ENCODE peak calls at places on chromosomes 3 and 15, in eight cellular contexts. One of them, this sample, is unnamed.

GRCh38 chr3:169467703-169468102 is 195.8 kb downstream of the MECOM start:
- DNase-seq in HCT116: no peak
- DNase-seq in hepatocyte: no peak
- DNase-seq in right lobe of liver: no peak
- DNase-seq in tibial nerve: no peak
- DNase-seq in kidney: no peak
- DNase-seq in sigmoid colon: no peak
- DNase-seq in stomach: no peak
- DNase-seq in this sample: no peak

GRCh38 chr3:100448079-100448478 is 44.3 kb upstream of the TMEM45A start:
- DNase-seq in stomach: no peak
- DNase-seq in tibial nerve: no peak
- DNase-seq in right lobe of liver: no peak
- DNase-seq in hepatocyte: no peak
- DNase-seq in sigmoid colon: no peak
- DNase-seq in HCT116: no peak
- DNase-seq in kidney: no peak
- DNase-seq in this sample: no peak

GRCh38 chr3:125671461-125672243 is 76.4 kb upstream of the OSBPL11 start:
- DNase-seq in hepatocyte: no peak
- DNase-seq in right lobe of liver: no peak
- DNase-seq in kidney: no peak
- DNase-seq in stomach: no peak
- DNase-seq in HCT116: no peak
- DNase-seq in sigmoid colon: no peak
- DNase-seq in tibial nerve: no peak
- DNase-seq in this sample: no peak

GRCh38 chr3:58432905-58433304 is 727 bp downstream of the PDHB start:
- DNase-seq in right lobe of liver: no peak
- DNase-seq in stomach: no peak
- DNase-seq in hepatocyte: no peak
- DNase-seq in sigmoid colon: no peak
- DNase-seq in tibial nerve: no peak
- DNase-seq in kidney: no peak
- DNase-seq in HCT116: no peak
- DNase-seq in this sample: no peak

GRCh38 chr15:69954726-69955125 is 143.0 kb downstream of the TLE3 start:
- DNase-seq in kidney: no peak
- DNase-seq in sigmoid colon: no peak
- DNase-seq in hepatocyte: no peak
- DNase-seq in stomach: no peak
- DNase-seq in right lobe of liver: no peak
- DNase-seq in HCT116: no peak
- DNase-seq in tibial nerve: no peak
- DNase-seq in this sample: no peak

GRCh38 chr3:52277071-52277964 is 1.1 kb downstream of the WDR82 start:
- DNase-seq in stomach: peak; percentile 77
- DNase-seq in hepatocyte: peak; percentile 85
- DNase-seq in HCT116: no peak
- DNase-seq in kidney: peak; percentile 95
- DNase-seq in sigmoid colon: peak; percentile 90
- DNase-seq in tibial nerve: peak; percentile 39
- DNase-seq in right lobe of liver: peak; percentile 88
- DNase-seq in this sample: no peak

GRCh38 chr15:58224068-58224467 is 85.9 kb downstream of the AQP9 start:
- DNase-seq in sigmoid colon: no peak
- DNase-seq in HCT116: no peak
- DNase-seq in hepatocyte: no peak
- DNase-seq in stomach: no peak
- DNase-seq in kidney: no peak
- DNase-seq in right lobe of liver: no peak
- DNase-seq in tibial nerve: no peak
- DNase-seq in this sample: no peak

GRCh38 chr3:30606301-30607031 is at the start of gene TGFBR2:
- DNase-seq in right lobe of liver: peak; percentile 96
- DNase-seq in hepatocyte: peak; percentile 95
- DNase-seq in stomach: peak; percentile 95
- DNase-seq in kidney: peak; percentile 98
- DNase-seq in sigmoid colon: peak; percentile 99
- DNase-seq in HCT116: peak; percentile 95
- DNase-seq in tibial nerve: peak; percentile 91
- DNase-seq in this sample: peak; percentile 89

GRCh38 chr3:48709051-48709461 is 8.0 kb downstream of the IP6K2 start:
- DNase-seq in right lobe of liver: no peak
- DNase-seq in stomach: no peak
- DNase-seq in kidney: no peak
- DNase-seq in hepatocyte: no peak
- DNase-seq in tibial nerve: no peak
- DNase-seq in sigmoid colon: no peak
- DNase-seq in HCT116: no peak
- DNase-seq in this sample: no peak

GRCh38 chr3:86991840-86992430 is 986 bp upstream of the VGLL3 start:
- DNase-seq in sigmoid colon: no peak
- DNase-seq in HCT116: no peak
- DNase-seq in stomach: no peak
- DNase-seq in right lobe of liver: no peak
- DNase-seq in kidney: no peak
- DNase-seq in tibial nerve: no peak
- DNase-seq in hepatocyte: no peak
- DNase-seq in this sample: no peak

GRCh38 chr15:68775671-68776476 is 44.8 kb downstream of the ANP32A start:
- DNase-seq in HCT116: no peak
- DNase-seq in tibial nerve: peak; percentile 66
- DNase-seq in right lobe of liver: peak; percentile 34
- DNase-seq in kidney: peak; percentile 93
- DNase-seq in sigmoid colon: peak; percentile 95
- DNase-seq in hepatocyte: no peak
- DNase-seq in stomach: peak; percentile 37
- DNase-seq in this sample: peak; percentile 60

GRCh38 chr3:197297020-197297419 is 1.4 kb downstream of the DLG1 start:
- DNase-seq in HCT116: no peak
- DNase-seq in sigmoid colon: no peak
- DNase-seq in right lobe of liver: no peak
- DNase-seq in stomach: no peak
- DNase-seq in kidney: no peak
- DNase-seq in tibial nerve: no peak
- DNase-seq in hepatocyte: no peak
- DNase-seq in this sample: no peak

GRCh38 chr15:95669146-95669922 is 661.2 kb upstream of the NR2F2 start:
- DNase-seq in hepatocyte: no peak
- DNase-seq in right lobe of liver: peak; percentile 25
- DNase-seq in tibial nerve: no peak
- DNase-seq in sigmoid colon: no peak
- DNase-seq in stomach: no peak
- DNase-seq in kidney: no peak
- DNase-seq in HCT116: no peak
- DNase-seq in this sample: no peak

GRCh38 chr3:150391200-150391599 is 16.9 kb upstream of the TSC22D2 start:
- DNase-seq in right lobe of liver: no peak
- DNase-seq in sigmoid colon: no peak
- DNase-seq in stomach: no peak
- DNase-seq in HCT116: no peak
- DNase-seq in hepatocyte: no peak
- DNase-seq in tibial nerve: no peak
- DNase-seq in kidney: no peak
- DNase-seq in this sample: no peak

GRCh38 chr3:99286266-99286845 is 352.0 kb upstream of the COL8A1 start:
- DNase-seq in sigmoid colon: no peak
- DNase-seq in HCT116: peak; percentile 6
- DNase-seq in hepatocyte: no peak
- DNase-seq in right lobe of liver: no peak
- DNase-seq in tibial nerve: no peak
- DNase-seq in stomach: no peak
- DNase-seq in kidney: no peak
- DNase-seq in this sample: no peak

GRCh38 chr3:152428577-152428976 is 159.8 kb downstream of the MBNL1 start:
- DNase-seq in HCT116: no peak
- DNase-seq in stomach: no peak
- DNase-seq in kidney: no peak
- DNase-seq in sigmoid colon: no peak
- DNase-seq in hepatocyte: no peak
- DNase-seq in tibial nerve: no peak
- DNase-seq in right lobe of liver: no peak
- DNase-seq in this sample: no peak

GRCh38 chr3:28388978-28389377 is 40.4 kb upstream of the AZI2 start:
- DNase-seq in stomach: no peak
- DNase-seq in tibial nerve: no peak
- DNase-seq in kidney: no peak
- DNase-seq in right lobe of liver: no peak
- DNase-seq in hepatocyte: no peak
- DNase-seq in sigmoid colon: no peak
- DNase-seq in HCT116: no peak
- DNase-seq in this sample: no peak

GRCh38 chr15:76935620-76936019 is 4.1 kb downstream of the RCN2 start:
- DNase-seq in right lobe of liver: no peak
- DNase-seq in stomach: no peak
- DNase-seq in tibial nerve: no peak
- DNase-seq in hepatocyte: no peak
- DNase-seq in sigmoid colon: no peak
- DNase-seq in kidney: no peak
- DNase-seq in HCT116: no peak
- DNase-seq in this sample: no peak

GRCh38 chr3:4476507-4476906 is 9.4 kb upstream of the SUMF1 start:
- DNase-seq in kidney: no peak
- DNase-seq in HCT116: no peak
- DNase-seq in tibial nerve: no peak
- DNase-seq in right lobe of liver: no peak
- DNase-seq in hepatocyte: no peak
- DNase-seq in stomach: no peak
- DNase-seq in sigmoid colon: no peak
- DNase-seq in this sample: no peak

GRCh38 chr15:87498545-87498944 is 758.0 kb downstream of the NTRK3 start:
- DNase-seq in HCT116: no peak
- DNase-seq in hepatocyte: peak; percentile 6
- DNase-seq in sigmoid colon: no peak
- DNase-seq in tibial nerve: no peak
- DNase-seq in kidney: no peak
- DNase-seq in stomach: no peak
- DNase-seq in right lobe of liver: no peak
- DNase-seq in this sample: no peak

GRCh38 chr15:87496109-87496508 is 760.4 kb downstream of the NTRK3 start:
- DNase-seq in HCT116: no peak
- DNase-seq in tibial nerve: no peak
- DNase-seq in kidney: no peak
- DNase-seq in sigmoid colon: no peak
- DNase-seq in right lobe of liver: no peak
- DNase-seq in stomach: no peak
- DNase-seq in hepatocyte: no peak
- DNase-seq in this sample: no peak

GRCh38 chr15:87496795-87497194 is 759.7 kb downstream of the NTRK3 start:
- DNase-seq in stomach: no peak
- DNase-seq in hepatocyte: no peak
- DNase-seq in tibial nerve: no peak
- DNase-seq in right lobe of liver: no peak
- DNase-seq in sigmoid colon: no peak
- DNase-seq in HCT116: no peak
- DNase-seq in kidney: no peak
- DNase-seq in this sample: no peak

GRCh38 chr15:87502173-87502572 is 754.4 kb downstream of the NTRK3 start:
- DNase-seq in sigmoid colon: no peak
- DNase-seq in tibial nerve: no peak
- DNase-seq in kidney: no peak
- DNase-seq in HCT116: no peak
- DNase-seq in stomach: no peak
- DNase-seq in right lobe of liver: no peak
- DNase-seq in hepatocyte: no peak
- DNase-seq in this sample: no peak

GRCh38 chr15:87500240-87500639 is 756.3 kb downstream of the NTRK3 start:
- DNase-seq in tibial nerve: no peak
- DNase-seq in kidney: peak; percentile 44
- DNase-seq in right lobe of liver: no peak
- DNase-seq in HCT116: no peak
- DNase-seq in stomach: no peak
- DNase-seq in sigmoid colon: no peak
- DNase-seq in hepatocyte: no peak
- DNase-seq in this sample: no peak
- H3K9me3 ChIP-seq in tibial nerve: no peaks in the 10 kb centered on the region
- H3K9me3 ChIP-seq in kidney: no peaks in the 10 kb centered on the region
- H3K9me3 ChIP-seq in right lobe of liver: no peaks in the 10 kb centered on the region
- H3K9me3 ChIP-seq in HCT116: peaks cover 23% of the 10 kb centered on the region
- H3K9me3 ChIP-seq in stomach: no peaks in the 10 kb centered on the region
- H3K9me3 ChIP-seq in sigmoid colon: no peaks in the 10 kb centered on the region
- H3K9me3 ChIP-seq in hepatocyte: no peaks in the 10 kb centered on the region
- H3K9me3 ChIP-seq in this sample: no peaks in the 10 kb centered on the region

GRCh38 chr15:25860885-25861866 is 2.0 kb downstream of the ATP10A start:
- DNase-seq in kidney: no peak
- DNase-seq in hepatocyte: no peak
- DNase-seq in right lobe of liver: no peak
- DNase-seq in tibial nerve: no peak
- DNase-seq in HCT116: no peak
- DNase-seq in stomach: no peak
- DNase-seq in sigmoid colon: no peak
- DNase-seq in this sample: no peak
- H3K4me3 ChIP-seq in kidney: peak overlapping the region; percentile 54
- H3K4me3 ChIP-seq in hepatocyte: no peak overlapping the region
- H3K4me3 ChIP-seq in right lobe of liver: no peak overlapping the region
- H3K4me3 ChIP-seq in tibial nerve: peak overlapping the region; percentile 70
- H3K4me3 ChIP-seq in HCT116: no peak overlapping the region
- H3K4me3 ChIP-seq in stomach: peak overlapping the region; percentile 63
- H3K4me3 ChIP-seq in sigmoid colon: peak overlapping the region; percentile 68
- H3K4me3 ChIP-seq in this sample: peak overlapping the region; percentile 92

GRCh38 chr15:78302579-78302978 is 3.2 kb upstream of the SKIC8 start:
- DNase-seq in hepatocyte: no peak
- DNase-seq in HCT116: no peak
- DNase-seq in sigmoid colon: no peak
- DNase-seq in tibial nerve: no peak
- DNase-seq in right lobe of liver: no peak
- DNase-seq in stomach: no peak
- DNase-seq in kidney: no peak
- DNase-seq in this sample: no peak

GRCh38 chr15:78306176-78306774 is 6.9 kb upstream of the SKIC8 start:
- DNase-seq in right lobe of liver: no peak
- DNase-seq in kidney: no peak
- DNase-seq in hepatocyte: peak; percentile 52
- DNase-seq in tibial nerve: no peak
- DNase-seq in stomach: no peak
- DNase-seq in HCT116: no peak
- DNase-seq in sigmoid colon: no peak
- DNase-seq in this sample: no peak

GRCh38 chr15:78301813-78302212 is 2.4 kb upstream of the SKIC8 start:
- DNase-seq in right lobe of liver: no peak
- DNase-seq in hepatocyte: no peak
- DNase-seq in sigmoid colon: no peak
- DNase-seq in HCT116: no peak
- DNase-seq in stomach: no peak
- DNase-seq in tibial nerve: no peak
- DNase-seq in kidney: no peak
- DNase-seq in this sample: no peak

GRCh38 chr15:78304487-78305413 is 5.3 kb upstream of the SKIC8 start:
- DNase-seq in tibial nerve: no peak
- DNase-seq in kidney: no peak
- DNase-seq in sigmoid colon: no peak
- DNase-seq in HCT116: no peak
- DNase-seq in hepatocyte: no peak
- DNase-seq in stomach: peak; percentile 17
- DNase-seq in right lobe of liver: no peak
- DNase-seq in this sample: no peak

GRCh38 chr15:78303729-78304486 is 4.5 kb upstream of the SKIC8 start:
- DNase-seq in tibial nerve: no peak
- DNase-seq in HCT116: no peak
- DNase-seq in kidney: no peak
- DNase-seq in right lobe of liver: no peak
- DNase-seq in sigmoid colon: no peak
- DNase-seq in stomach: peak; percentile 20
- DNase-seq in hepatocyte: no peak
- DNase-seq in this sample: no peak
- H3K36me3 ChIP-seq in tibial nerve: no peaks in the 10 kb centered on the region
- H3K36me3 ChIP-seq in HCT116: no peaks in the 10 kb centered on the region
- H3K36me3 ChIP-seq in kidney: no peaks in the 10 kb centered on the region
- H3K36me3 ChIP-seq in right lobe of liver: no peaks in the 10 kb centered on the region
- H3K36me3 ChIP-seq in sigmoid colon: no peaks in the 10 kb centered on the region
- H3K36me3 ChIP-seq in stomach: no peaks in the 10 kb centered on the region
- H3K36me3 ChIP-seq in hepatocyte: no peaks in the 10 kb centered on the region
- H3K36me3 ChIP-seq in this sample: no peaks in the 10 kb centered on the region

GRCh38 chr3:44501971-44502370 is 24.5 kb upstream of the ZNF445 start:
- DNase-seq in kidney: no peak
- DNase-seq in sigmoid colon: no peak
- DNase-seq in tibial nerve: no peak
- DNase-seq in stomach: no peak
- DNase-seq in hepatocyte: no peak
- DNase-seq in right lobe of liver: no peak
- DNase-seq in HCT116: no peak
- DNase-seq in this sample: no peak
- H3K9me3 ChIP-seq in kidney: peaks cover 7% of the 10 kb centered on the region
- H3K9me3 ChIP-seq in sigmoid colon: peaks cover 35% of the 10 kb centered on the region
- H3K9me3 ChIP-seq in tibial nerve: peaks cover 42% of the 10 kb centered on the region
- H3K9me3 ChIP-seq in stomach: peaks cover 71% of the 10 kb centered on the region
- H3K9me3 ChIP-seq in hepatocyte: peaks cover 26% of the 10 kb centered on the region
- H3K9me3 ChIP-seq in right lobe of liver: peaks cover 7% of the 10 kb centered on the region
- H3K9me3 ChIP-seq in HCT116: peaks cover 15% of the 10 kb centered on the region
- H3K9me3 ChIP-seq in this sample: peaks cover 36% of the 10 kb centered on the region